ENCODE peak calls at places on chromosomes 5 and 9, in seven cellular contexts. Q is H9, F is neuronal stem cell, D is IMR-90, L is mesenchymal stem cell, T is H1, H is trophoblast cell. J is an unnamed sample.

GRCh38 chr5:148978370-148979103 is 84.3 kb downstream of the SH3TC2 start:
- DNase-seq in Q (no peak), F (no peak), D (no peak), L (no peak), T (no peak), H (peak), J (no peak)

GRCh38 chr5:155092318-155092717 is 78.8 kb downstream of the KIF4B start:
- DNase-seq in Q (no peak), F (no peak), D (no peak), L (no peak), T (no peak), H (no peak), J (no peak)

GRCh38 chr5:140197023-140197422 is 22.0 kb downstream of the CYSTM1 start:
- DNase-seq in Q (no peak), F (no peak), D (no peak), L (no peak), T (no peak), H (no peak), J (no peak)

GRCh38 chr5:32770444-32770843 is 59.3 kb downstream of the NPR3 start:
- DNase-seq in Q (no peak), F (no peak), D (no peak), L (no peak), T (no peak), H (no peak), J (no peak)

GRCh38 chr9:108205276-108205675 is 650.5 kb downstream of the ACTL7B start:
- DNase-seq in Q (no peak), F (no peak), D (no peak), L (no peak), T (no peak), H (no peak), J (no peak)

GRCh38 chr5:131019601-131020315 is 145.3 kb downstream of the HINT1 start:
- DNase-seq in Q (peak), F (no peak), D (no peak), L (no peak), T (no peak), H (no peak), J (no peak)

GRCh38 chr5:125719681-125720676 is 703.2 kb upstream of the GRAMD2B start:
- DNase-seq in Q (no peak), F (peak), D (peak), L (no peak), T (no peak), H (no peak), J (no peak)

GRCh38 chr9:110180713-110181434 is 27.1 kb downstream of the C9orf152 start:
- DNase-seq in Q (no peak), F (no peak), D (peak), L (peak), T (no peak), H (no peak), J (no peak)

GRCh38 chr5:168364738-168365550 is 73.5 kb downstream of the WWC1 start:
- DNase-seq in Q (peak), F (no peak), D (peak), L (peak), T (no peak), H (peak), J (peak)

GRCh38 chr9:37994639-37995347 is 74.2 kb downstream of the SHB start:
- DNase-seq in Q (no peak), F (no peak), D (peak), L (peak), T (no peak), H (peak), J (no peak)

GRCh38 chr5:148687427-148687826 is 33.1 kb upstream of the HTR4 start:
- DNase-seq in Q (peak), F (no peak), D (peak), L (peak), T (peak), H (peak), J (peak)

GRCh38 chr5:13218518-13218917 is 726.0 kb downstream of the DNAH5 start:
- DNase-seq in Q (peak), F (no peak), D (no peak), L (no peak), T (peak), H (no peak), J (peak)

GRCh38 chr9:132181796-132182521 is 20.1 kb downstream of the NTNG2 start:
- DNase-seq in Q (no peak), F (no peak), D (peak), L (no peak), T (no peak), H (no peak), J (no peak)

GRCh38 chr5:158023266-158023665 is 164.3 kb upstream of the CLINT1 start:
- DNase-seq in Q (no peak), F (no peak), D (peak), L (no peak), T (no peak), H (no peak), J (no peak)

GRCh38 chr9:70438341-70438924 is 24.0 kb upstream of the KLF9 start:
- DNase-seq in Q (no peak), F (no peak), D (peak), L (peak), T (no peak), H (no peak), J (peak)

GRCh38 chr5:139402561-139403158 is 1.2 kb downstream of the SPATA24 start:
- DNase-seq in Q (peak), F (no peak), D (no peak), L (peak), T (no peak), H (peak), J (peak)

GRCh38 chr9:79489241-79490000 is 82.3 kb upstream of the TLE4 start:
- DNase-seq in Q (no peak), F (no peak), D (peak), L (peak), T (no peak), H (peak), J (peak)

GRCh38 chr5:124741711-124742496 is 4.5 kb downstream of the ZNF608 start:
- DNase-seq in Q (no peak), F (peak), D (peak), L (peak), T (no peak), H (no peak), J (peak)

GRCh38 chr5:115351356-115352195 is 55.1 kb upstream of the CCDC112 start:
- DNase-seq in Q (no peak), F (no peak), D (peak), L (peak), T (no peak), H (no peak), J (no peak)

GRCh38 chr5:72067682-72068470 is 39.4 kb upstream of the MAP1B start:
- DNase-seq in Q (no peak), F (no peak), D (peak), L (peak), T (no peak), H (peak), J (peak)

GRCh38 chr9:122392284-122392683 is 21.5 kb downstream of the PTGS1 start:
- DNase-seq in Q (no peak), F (no peak), D (no peak), L (no peak), T (no peak), H (no peak), J (no peak)

GRCh38 chr9:127050152-127050551 is 72.3 kb downstream of the ANGPTL2 start:
- DNase-seq in Q (no peak), F (no peak), D (no peak), L (no peak), T (no peak), H (no peak), J (no peak)

GRCh38 chr9:19488721-19489120 is 79.9 kb downstream of the ACER2 start:
- DNase-seq in Q (no peak), F (no peak), D (no peak), L (no peak), T (no peak), H (peak), J (no peak)

GRCh38 chr5:129496410-129496809 is 36.3 kb downstream of the ADAMTS19 start:
- DNase-seq in Q (no peak), F (no peak), D (no peak), L (no peak), T (no peak), H (no peak), J (peak)

GRCh38 chr5:10490927-10491672 is 49.4 kb downstream of the ROPN1L start:
- DNase-seq in Q (no peak), F (no peak), D (no peak), L (no peak), T (no peak), H (no peak), J (no peak)

GRCh38 chr5:79069488-79070001 is at the start of the genes BHMT2 and DMGDH:
- DNase-seq in Q (peak), F (no peak), D (peak), L (no peak), T (no peak), H (no peak), J (no peak)

DNA sequence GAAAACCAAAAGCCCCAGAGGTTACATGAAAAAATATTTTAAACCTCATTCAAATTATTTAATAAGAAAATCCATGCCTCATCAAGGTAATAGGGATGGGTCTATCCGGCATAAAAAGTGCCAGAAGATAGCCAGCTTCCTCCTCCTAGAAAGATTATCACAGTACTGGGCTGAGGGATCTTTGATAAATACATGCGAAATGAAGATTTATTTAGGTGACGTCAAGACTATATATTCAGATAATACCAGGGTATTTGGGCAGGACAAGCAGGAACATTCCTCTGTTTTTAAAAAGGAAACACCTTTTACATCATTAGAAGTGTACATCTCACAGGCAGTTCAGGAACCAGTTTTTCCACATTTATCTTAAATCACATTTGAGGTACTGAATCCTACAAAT is 124.5 kb upstream of the SLCO6A1 start:
- DNase-seq in Q (no peak), F (no peak), D (no peak), L (no peak), T (no peak), H (no peak), J (no peak)
- H2BK120ac ChIP-seq in Q (no peak), F (no peak), D (no peak), L (no peak), T (no peak), H (no peak), J (no peak)

GRCh38 chr9:114386361-114386885 is 1.4 kb downstream of the AKNA start:
- DNase-seq in Q (no peak), F (no peak), D (no peak), L (peak), T (no peak), H (no peak), J (no peak)
- H2BK120ac ChIP-seq in Q (no peak), F (no peak), D (peak), L (peak), T (no peak), H (peak), J (no peak)

DNA sequence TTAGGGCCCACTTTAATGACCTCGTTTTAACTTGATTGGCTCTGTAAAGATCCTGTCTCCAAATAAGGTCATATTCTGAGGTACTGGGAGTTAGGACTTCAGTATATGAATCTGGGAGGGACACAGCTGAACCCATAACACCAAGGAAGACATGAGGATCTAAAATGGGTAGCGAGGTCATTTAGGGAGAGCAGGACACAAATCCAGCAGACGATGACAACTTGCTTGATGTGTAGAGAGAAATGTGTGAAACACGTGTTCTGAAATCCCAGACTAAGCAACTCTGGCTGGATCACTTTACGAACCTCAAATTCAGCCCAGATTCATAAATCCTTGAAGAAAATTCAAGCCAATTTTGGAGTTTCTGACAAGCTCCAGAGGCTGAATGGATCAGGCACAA is 74.1 kb upstream of the SLC30A5 start:
- DNase-seq in Q (no peak), F (no peak), D (no peak), L (no peak), T (no peak), H (no peak), J (no peak)
- H2BK120ac ChIP-seq in Q (no peak), F (no peak), D (no peak), L (no peak), T (no peak), H (no peak), J (no peak)

GRCh38 chr9:5500441-5501235 is 9.7 kb upstream of the PDCD1LG2 start:
- DNase-seq in Q (no peak), F (no peak), D (peak), L (peak), T (no peak), H (no peak), J (no peak)

GRCh38 chr9:5502553-5502952 is 7.8 kb upstream of the PDCD1LG2 start:
- DNase-seq in Q (no peak), F (no peak), D (no peak), L (no peak), T (no peak), H (no peak), J (no peak)

GRCh38 chr9:5499157-5499556 is 11.2 kb upstream of the PDCD1LG2 start:
- DNase-seq in Q (no peak), F (no peak), D (no peak), L (no peak), T (no peak), H (no peak), J (no peak)

DNA sequence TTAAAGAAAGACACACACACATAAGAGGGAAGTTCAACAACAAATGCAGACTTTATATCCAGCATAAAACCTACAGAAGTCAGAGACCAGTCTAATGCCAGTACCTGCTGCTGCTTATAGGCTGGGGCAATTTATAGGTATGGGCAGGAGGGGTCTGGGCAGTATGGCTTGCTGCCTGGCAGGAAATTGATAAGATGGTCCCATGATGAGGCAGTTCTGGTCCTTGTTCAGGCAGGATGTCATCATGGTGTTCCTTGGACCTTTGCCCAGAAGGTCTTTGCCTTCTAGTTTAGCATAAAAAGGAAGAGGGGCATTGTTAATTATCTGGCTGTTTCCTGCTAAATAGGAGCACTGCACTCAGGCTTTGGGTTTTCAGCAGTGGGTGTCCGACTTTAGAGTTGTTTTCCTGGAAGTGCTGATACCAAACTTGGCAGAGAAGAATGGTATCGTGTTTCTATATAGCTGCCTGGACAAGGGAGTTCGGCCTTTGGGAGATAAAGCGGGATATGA is 10.4 kb upstream of the PDCD1LG2 start:
- DNase-seq in Q (no peak), F (no peak), D (peak), L (peak), T (no peak), H (no peak), J (no peak)
- H2BK120ac ChIP-seq in Q (no peak), F (no peak), D (peak), L (no peak), T (no peak), H (no peak), J (no peak)

DNA sequence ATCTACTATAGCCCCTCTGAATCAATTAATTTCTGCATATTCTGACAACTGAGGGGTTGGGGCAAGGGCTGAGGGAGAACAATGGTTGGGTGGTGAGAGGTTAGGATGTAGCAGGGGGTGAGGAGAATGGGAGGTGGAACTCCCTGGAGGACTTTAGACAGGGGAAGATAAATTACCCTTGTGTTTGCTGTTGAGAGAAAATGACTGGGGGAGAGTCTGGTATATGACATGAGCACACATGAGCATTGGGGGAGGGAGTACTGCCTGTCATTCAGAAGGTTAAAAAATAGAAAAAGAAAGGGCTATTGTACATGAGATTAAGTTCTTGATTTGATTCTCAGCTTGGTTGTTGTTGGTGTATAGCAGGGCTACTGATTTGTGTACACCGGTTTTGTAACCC is 37.2 kb upstream of the PAPPA start:
- DNase-seq in Q (no peak), F (no peak), D (no peak), L (no peak), T (no peak), H (no peak), J (no peak)
- H2BK120ac ChIP-seq in Q (no peak), F (no peak), D (peak), L (peak), T (no peak), H (no peak), J (no peak)